ENCODE peak calls at places on chromosomes 6 and 20, in seven cellular contexts. P is A673; S is CD8-positive, alpha-beta T cell; M is cardiac muscle cell; T is HCT116; G is left lung; Q is spleen. J is an unnamed sample.

GRCh38 chr6:147095316-147095715 is 108.9 kb upstream of the STXBP5 start:
- DNase-seq in Q (no peak), S (no peak), T (no peak), M (no peak), G (no peak), P (no peak), J (no peak)

GRCh38 chr20:10578607-10579006 is 95.2 kb downstream of the JAG1 start:
- DNase-seq in G (no peak), T (peak), S (no peak), Q (no peak), P (no peak), M (no peak), J (no peak)

GRCh38 chr20:48056218-48056617 is 270.9 kb upstream of the SULF2 start:
- DNase-seq in M (no peak), S (no peak), T (no peak), G (no peak), Q (no peak), P (peak), J (no peak)

GRCh38 chr6:91720323-91720722 is 1133.5 kb upstream of the MAP3K7 start:
- DNase-seq in G (no peak), Q (no peak), S (no peak), T (no peak), P (no peak), M (no peak), J (no peak)

GRCh38 chr6:5751525-5752252 is 255.0 kb downstream of the NRN1 start:
- DNase-seq in Q (no peak), M (peak), S (no peak), P (peak), G (no peak), T (no peak), J (no peak)

GRCh38 chr20:276620-277495 is 13.7 kb downstream of the C20orf96 start:
- DNase-seq in M (no peak), S (no peak), T (no peak), Q (no peak), P (no peak), G (no peak), J (no peak)

GRCh38 chr20:37564388-37565133 is 36.9 kb upstream of the BLCAP start:
- DNase-seq in M (peak), T (no peak), P (peak), Q (peak), S (no peak), G (peak), J (peak)

GRCh38 chr6:90035047-90035678 is 140.9 kb downstream of the GJA10 start:
- DNase-seq in M (no peak), Q (no peak), P (no peak), G (no peak), T (no peak), S (no peak), J (no peak)

GRCh38 chr6:135936606-135937005 is 85.1 kb downstream of the PDE7B start:
- DNase-seq in T (no peak), P (no peak), G (no peak), S (no peak), M (no peak), Q (no peak), J (no peak)

GRCh38 chr6:146017672-146018071 is 11.2 kb upstream of the GRM1 start:
- DNase-seq in P (no peak), G (no peak), S (no peak), Q (no peak), T (no peak), M (no peak), J (no peak)

GRCh38 chr6:107115695-107116327 is 496 bp upstream of the BEND3 start:
- DNase-seq in Q (peak), S (peak), G (peak), T (no peak), P (peak), M (peak), J (peak)

GRCh38 chr6:10725716-10726115 is 2.8 kb downstream of the TMEM14C start:
- DNase-seq in G (no peak), M (no peak), P (no peak), S (no peak), Q (no peak), T (no peak), J (no peak)

GRCh38 chr6:157229219-157229607 is 94.1 kb downstream of the TMEM242 start:
- DNase-seq in T (no peak), P (no peak), S (no peak), G (no peak), Q (no peak), M (no peak), J (no peak)

GRCh38 chr20:8020314-8021079 is 936 bp upstream of the TMX4 start:
- DNase-seq in T (no peak), Q (no peak), G (no peak), M (no peak), P (no peak), S (no peak), J (no peak)

GRCh38 chr20:8021541-8022269 is 2.1 kb upstream of the TMX4 start:
- DNase-seq in G (no peak), S (no peak), P (no peak), Q (no peak), T (no peak), M (no peak), J (no peak)

GRCh38 chr20:8019998-8020247 is 362 bp upstream of the TMX4 start:
- DNase-seq in Q (no peak), S (no peak), P (no peak), T (no peak), G (no peak), M (no peak), J (no peak)

GRCh38 chr20:8018928-8019177 is 708 bp downstream of the TMX4 start:
- DNase-seq in Q (no peak), M (peak), P (peak), T (no peak), G (no peak), S (no peak), J (no peak)

DNA sequence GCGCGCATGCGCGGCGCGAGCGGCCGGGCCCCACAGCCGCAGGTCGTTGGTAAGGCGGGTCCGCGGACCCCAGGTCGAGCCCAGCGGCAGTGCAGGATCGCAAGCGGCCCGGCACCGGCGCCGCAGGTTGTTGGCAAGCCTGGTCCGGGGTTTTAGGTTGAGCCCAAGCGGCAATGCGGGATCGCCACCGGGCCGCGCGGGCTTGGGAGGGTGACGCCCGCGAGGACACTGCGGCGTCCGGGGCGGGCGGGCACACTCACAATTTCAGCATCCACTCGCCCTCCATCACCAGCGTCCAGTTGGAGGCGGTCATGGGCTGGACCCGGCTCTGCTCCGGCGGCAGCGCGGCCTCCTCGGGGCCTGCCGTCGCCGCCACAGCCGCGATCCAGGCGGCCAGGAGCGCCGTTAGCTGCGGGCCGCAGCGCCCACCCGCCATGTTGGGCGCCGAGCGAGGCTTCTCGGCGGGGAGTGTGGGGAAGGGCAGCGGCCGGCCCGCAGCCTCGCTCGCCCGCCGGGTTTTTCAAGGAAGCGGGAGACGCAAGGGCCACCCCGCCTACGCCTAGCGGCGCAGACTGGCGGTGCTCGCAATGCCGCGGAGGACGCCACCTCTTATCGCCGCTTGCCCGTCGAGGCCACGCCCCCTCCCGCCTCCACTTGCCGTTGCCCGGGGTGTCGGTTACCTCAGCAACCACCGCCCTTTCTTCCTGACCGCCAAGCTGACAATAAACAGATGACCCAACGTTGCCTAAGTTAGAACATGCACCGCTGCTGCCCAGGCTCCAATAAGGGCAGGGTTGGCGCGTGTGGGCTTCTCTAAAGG is at the start of gene TMX4:
- DNase-seq in P (peak), T (peak), Q (peak), G (peak), S (peak), M (peak), J (peak)
- TF ChIP-seq CTCF in P (peak), T (no peak), Q (peak), G (peak), S (no peak), M (peak), J (peak)

GRCh38 chr6:161031721-161032495 is 40.3 kb downstream of the MAP3K4 start:
- DNase-seq in T (no peak), P (peak), G (no peak), Q (no peak), S (no peak), M (no peak), J (no peak)
- H3K27ac ChIP-seq in T (no peak), P (no peak), G (no peak), Q (no peak), S (no peak), M (peak), J (no peak)

GRCh38 chr6:151375833-151376232 is 15.5 kb downstream of the ZBTB2 start:
- DNase-seq in M (no peak), P (no peak), T (no peak), Q (no peak), S (no peak), G (no peak), J (no peak)
- H3K4me3 ChIP-seq in M (no peak), P (no peak), T (no peak), Q (no peak), S (no peak), G (no peak), J (no peak)

GRCh38 chr6:150076196-150076893 is 7.4 kb upstream of the ULBP3 start:
- DNase-seq in S (no peak), Q (no peak), T (no peak), G (no peak), P (no peak), M (no peak), J (no peak)
- TF ChIP-seq CTCF in S (no peak), Q (no peak), T (peak), G (no peak), P (peak), M (no peak), J (no peak)

GRCh38 chr20:32528905-32529670 is 56.0 kb downstream of the NOL4L start:
- DNase-seq in G (peak), P (no peak), M (no peak), T (no peak), Q (peak), S (no peak), J (no peak)
- H3K27ac ChIP-seq in G (no peak), P (no peak), M (peak), T (no peak), Q (peak), S (peak), J (no peak)

GRCh38 chr6:33634986-33635385 is 13.9 kb downstream of the ITPR3 start:
- DNase-seq in P (no peak), Q (no peak), S (no peak), M (no peak), T (no peak), G (no peak), J (no peak)
- H3K4me3 ChIP-seq in P (no peak), Q (no peak), S (no peak), M (no peak), T (no peak), G (no peak), J (no peak)

DNA sequence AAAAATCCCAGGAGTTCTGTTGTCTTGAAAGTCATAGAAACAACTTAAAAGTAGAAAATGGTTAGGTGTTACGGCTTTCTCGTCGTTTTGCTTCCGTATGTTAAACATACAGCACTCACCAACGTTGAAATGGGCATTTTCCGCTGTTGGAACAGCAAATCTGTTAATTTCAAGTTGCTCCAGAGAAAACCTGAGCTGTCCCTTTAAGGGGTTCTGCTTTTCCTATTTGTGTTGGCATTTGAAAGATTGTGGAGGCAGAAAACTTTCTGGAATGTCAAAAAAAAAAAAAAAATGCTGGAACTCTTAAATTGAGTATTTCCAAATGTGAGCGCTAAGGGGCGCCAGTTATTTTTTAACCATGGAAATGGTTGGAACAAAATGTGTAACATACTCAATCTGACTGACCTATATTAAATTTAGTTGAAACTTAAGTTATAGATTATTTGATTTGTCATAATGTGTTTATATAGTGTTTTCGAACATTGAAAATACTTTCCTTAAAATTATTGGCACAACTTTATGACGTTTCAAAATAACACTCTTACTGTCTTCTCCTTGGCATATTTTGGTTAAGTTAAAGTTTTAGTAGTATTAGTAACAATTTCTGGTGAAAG is 2.2 kb downstream of the QKI start:
- DNase-seq in M (peak), G (no peak), P (peak), T (peak), S (no peak), Q (no peak), J (no peak)
- TF ChIP-seq CTCF in M (peak), G (peak), P (peak), T (peak), S (peak), Q (peak), J (peak)

GRCh38 chr20:23151885-23152284 is 65.8 kb upstream of the CD93 start:
- DNase-seq in T (no peak), Q (no peak), S (no peak), P (no peak), G (no peak), M (no peak), J (no peak)

GRCh38 chr20:23155141-23155590 is 69.0 kb upstream of the CD93 start:
- DNase-seq in G (no peak), M (peak), P (no peak), Q (no peak), T (no peak), S (no peak), J (no peak)

GRCh38 chr20:23152902-23153301 is 66.8 kb upstream of the CD93 start:
- DNase-seq in Q (no peak), G (no peak), S (no peak), P (no peak), T (no peak), M (no peak), J (no peak)

GRCh38 chr20:23152308-23152892 is 66.3 kb upstream of the CD93 start:
- DNase-seq in P (no peak), G (peak), M (peak), Q (no peak), S (no peak), T (no peak), J (no peak)

DNA sequence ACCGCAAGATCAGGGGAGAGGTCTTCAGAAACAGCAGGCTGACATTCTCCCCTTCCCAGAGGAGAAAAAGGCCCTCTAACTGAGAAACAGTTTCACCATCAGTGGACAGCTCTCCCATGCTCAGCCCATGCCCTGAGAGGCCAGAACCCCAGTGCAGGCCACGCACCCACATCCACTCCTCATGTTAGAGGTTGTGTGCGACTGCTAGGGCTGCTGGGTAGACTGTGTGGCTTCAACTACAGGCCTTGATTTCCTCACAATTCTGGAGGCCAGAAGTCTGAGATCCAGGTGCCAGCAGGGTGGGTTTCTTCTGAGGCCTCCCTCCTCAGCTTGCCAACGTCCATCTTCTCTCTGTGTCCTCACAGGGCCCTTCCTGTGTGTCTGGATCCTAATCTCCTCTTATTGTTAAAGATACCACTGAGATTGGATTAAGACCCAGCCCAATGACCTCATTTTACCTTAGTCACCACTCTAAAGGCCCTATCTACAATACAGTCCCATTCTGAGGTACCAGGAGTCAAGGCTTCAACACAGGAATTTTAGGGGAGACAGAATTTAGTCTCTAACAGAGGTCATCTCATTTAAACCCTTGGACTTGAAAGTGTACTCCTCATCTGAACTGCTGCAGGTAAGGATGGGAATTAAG is 67.7 kb upstream of the CD93 start:
- DNase-seq in M (no peak), Q (no peak), S (no peak), T (no peak), P (no peak), G (no peak), J (no peak)
- H3K27ac ChIP-seq in M (peak), Q (peak), S (no peak), T (no peak), P (no peak), G (peak), J (no peak)

J was measured in upper lobe of right lung.